ENCODE peak calls at places on chromosome 1, in nine cellular contexts. C, Q, O, H, K, M, N, W and I are unnamed samples.

GRCh38 chr1:244341455-244342450 is 110.0 kb downstream of the ADSS2 start:
- DNase-seq in W (no peak), H (no peak), O (no peak), K (peak; percentile 41), M (no peak), C (no peak), Q (peak; percentile 93), N (no peak), I (peak; percentile 80)

GRCh38 chr1:208149776-208150514 is 94.2 kb downstream of the PLXNA2 start:
- DNase-seq in O (no peak), K (peak; percentile 79), M (no peak), W (peak; percentile 64), Q (no peak), C (no peak), N (no peak), H (peak; percentile 66), I (no peak)

GRCh38 chr1:11280719-11281376 is 7.8 kb downstream of the UBIAD1 start:
- DNase-seq in N (no peak), H (no peak), W (no peak), C (peak; percentile 25), K (no peak), O (no peak), M (no peak), Q (no peak), I (no peak)

GRCh38 chr1:86151427-86151826 is 5.1 kb downstream of the COL24A1 start:
- DNase-seq in K (no peak), C (no peak), O (no peak), M (no peak), W (no peak), Q (no peak), H (no peak), N (no peak), I (no peak)

GRCh38 chr1:33224166-33224707 is 32.1 kb upstream of the ZNF362 start:
- DNase-seq in C (no peak), O (no peak), K (no peak), Q (no peak), H (no peak), N (no peak), M (no peak), W (no peak), I (no peak)

GRCh38 chr1:14242145-14242544 is 356.3 kb upstream of the KAZN start:
- DNase-seq in W (no peak), Q (no peak), H (no peak), N (no peak), O (no peak), K (no peak), C (no peak), M (no peak), I (no peak)

GRCh38 chr1:37919277-37919676 is 27.6 kb downstream of the INPP5B start:
- DNase-seq in H (no peak), Q (no peak), M (no peak), N (no peak), O (no peak), K (no peak), C (no peak), W (peak; percentile 22), I (no peak)

GRCh38 chr1:53145942-53146708 is 3.7 kb upstream of the SLC1A7 start:
- DNase-seq in C (no peak), O (peak; percentile 79), M (no peak), K (peak; percentile 49), H (peak; percentile 87), Q (peak; percentile 44), W (peak; percentile 86), N (peak; percentile 92), I (no peak)

GRCh38 chr1:110285316-110285715 is 53.9 kb upstream of the RBM15 start:
- DNase-seq in O (no peak), M (no peak), W (no peak), N (no peak), C (no peak), Q (no peak), H (no peak), K (no peak), I (peak; percentile 52)

GRCh38 chr1:27522860-27523665 is 33.1 kb upstream of the WASF2 start:
- DNase-seq in Q (peak; percentile 31), M (no peak), C (no peak), W (no peak), O (no peak), H (no peak), N (no peak), K (no peak), I (no peak)

GRCh38 chr1:109892476-109893368 is 17.9 kb upstream of the CSF1 start:
- DNase-seq in K (no peak), O (no peak), N (no peak), C (no peak), M (no peak), Q (peak; percentile 62), H (no peak), W (no peak), I (no peak)

GRCh38 chr1:217191441-217191840 is 439.4 kb downstream of the GPATCH2 start:
- DNase-seq in K (no peak), Q (no peak), O (no peak), H (no peak), N (no peak), W (no peak), M (no peak), C (no peak), I (no peak)

GRCh38 chr1:18470650-18471355 is 9.9 kb upstream of the KLHDC7A start:
- DNase-seq in H (no peak), C (no peak), Q (no peak), K (no peak), W (peak; percentile 28), M (no peak), N (no peak), O (no peak), I (no peak)

GRCh38 chr1:241330619-241331327 is 26.2 kb downstream of the RGS7 start:
- DNase-seq in Q (no peak), C (no peak), H (no peak), W (no peak), M (no peak), K (no peak), N (no peak), O (no peak), I (no peak)

GRCh38 chr1:110477445-110477957 is 26.6 kb downstream of the PROK1 start:
- DNase-seq in H (no peak), K (no peak), M (no peak), Q (no peak), C (no peak), N (no peak), W (no peak), O (no peak), I (no peak)

GRCh38 chr1:231062500-231063270 is 22.6 kb upstream of the FAM89A start:
- DNase-seq in C (no peak), Q (no peak), W (no peak), M (no peak), H (no peak), O (no peak), N (no peak), K (no peak), I (no peak)

GRCh38 chr1:94551449-94551848 is 9.9 kb upstream of the F3 start:
- DNase-seq in H (no peak), O (no peak), N (no peak), W (no peak), Q (no peak), K (no peak), C (no peak), M (no peak), I (no peak)

GRCh38 chr1:94550396-94550795 is 8.8 kb upstream of the F3 start:
- DNase-seq in W (no peak), M (no peak), H (no peak), C (no peak), Q (no peak), N (no peak), O (no peak), K (no peak), I (peak; percentile 47)

GRCh38 chr1:94552071-94552586 is 10.6 kb upstream of the F3 start:
- DNase-seq in M (no peak), Q (no peak), C (no peak), W (no peak), O (no peak), K (no peak), N (no peak), H (no peak), I (peak; percentile 70)

GRCh38 chr1:94549706-94550105 is 8.1 kb upstream of the F3 start:
- DNase-seq in M (no peak), W (no peak), K (no peak), C (no peak), H (no peak), N (no peak), Q (no peak), O (no peak), I (no peak)

DNA sequence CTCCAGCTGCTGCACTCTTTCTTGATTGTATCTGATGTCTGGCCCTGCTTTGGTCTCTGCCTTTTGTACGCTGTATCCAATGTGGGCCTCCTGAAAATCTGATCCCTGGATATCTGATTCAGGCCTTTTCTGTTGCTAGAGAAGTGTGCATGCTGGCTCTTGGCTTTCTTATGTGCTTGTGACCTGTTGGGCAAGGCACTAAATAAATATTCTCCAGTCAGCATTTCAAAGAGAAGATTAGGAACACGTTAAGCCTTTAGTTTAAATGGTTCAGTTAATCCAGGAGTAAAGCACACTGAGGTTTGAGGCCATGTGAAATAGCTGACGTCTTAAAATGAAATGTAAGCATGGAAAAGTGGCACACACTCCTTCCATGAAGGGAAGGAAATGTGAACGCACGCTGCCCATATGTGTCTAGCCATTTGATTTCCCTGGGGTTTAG is 9.3 kb upstream of the F3 start:
- DNase-seq in N (no peak), Q (no peak), K (no peak), O (no peak), M (no peak), W (no peak), H (peak; percentile 36), C (no peak), I (peak; percentile 65)
- TF ChIP-seq POLR2AphosphoS5 in N (no peak), Q (no peak), K (no peak), O (no peak), M (no peak), W (no peak), H (peak; percentile 62), C (no peak), I (peak; percentile 77)

DNA sequence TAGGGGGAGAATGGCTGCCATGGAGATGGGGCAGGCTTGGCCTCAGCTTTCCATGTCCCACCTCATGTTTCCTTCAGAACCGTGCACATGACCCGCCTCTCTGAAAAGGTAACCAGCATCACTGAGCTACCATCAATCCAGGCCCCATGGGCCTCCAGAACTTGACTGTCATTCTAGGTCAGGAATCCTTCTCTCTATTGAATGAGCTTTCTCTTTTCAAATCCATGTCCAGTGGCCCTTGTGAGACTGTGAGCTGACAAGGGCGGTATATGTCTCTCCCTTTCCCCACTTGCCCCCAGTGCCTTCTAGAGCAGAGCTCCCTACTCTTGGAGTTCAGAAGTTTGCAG is 4.4 kb downstream of the CSRP1 start:
- DNase-seq in H (no peak), Q (no peak), M (no peak), W (no peak), C (no peak), K (no peak), N (no peak), O (no peak), I (no peak)
- H3K4me1 ChIP-seq in H (peaks cover 65% of the 10 kb centered on the region), Q (peaks cover 59% of the 10 kb centered on the region), M (peaks cover 16% of the 10 kb centered on the region), W (no peaks in the 10 kb centered on the region), C (peaks cover 11% of the 10 kb centered on the region), K (peaks cover 19% of the 10 kb centered on the region), N (peaks cover 91% of the 10 kb centered on the region), O (peaks cover 87% of the 10 kb centered on the region), I (peaks cover 95% of the 10 kb centered on the region)

GRCh38 chr1:160807242-160807641 is 11.3 kb downstream of the LY9 start:
- DNase-seq in W (no peak), C (no peak), O (no peak), K (no peak), H (no peak), N (peak; percentile 45), Q (no peak), M (no peak), I (no peak)
- TF ChIP-seq POLR2A in W (no peak), C (no peak), O (no peak), K (no peak), H (no peak), N (no peak), Q (no peak), M (no peak), I (no peak)

GRCh38 chr1:2205191-2205952 is 10.8 kb upstream of the FAAP20 start:
- DNase-seq in K (peak; percentile 98), C (peak; percentile 33), W (peak; percentile 99), H (peak; percentile 98), Q (peak; percentile 86), N (peak; percentile 100), M (peak; percentile 96), O (peak; percentile 98), I (no peak)
- TF ChIP-seq POLR2AphosphoS5 in K (peak; percentile 71), C (no peak), W (peak; percentile 69), H (peak; percentile 66), Q (no peak), N (peak; percentile 69), M (peak; percentile 62), O (peak; percentile 76), I (no peak)